ENCODE peak calls at places on chromosome 20, in nine cellular contexts. U is MM.1S; R is tibial artery; E is transverse colon; X is NT2/D1; O is naive thymus-derived CD4-positive, alpha-beta T cell; I is PC-9; H is body of pancreas; T is hepatocyte. N is an unnamed sample.

GRCh38 chr20:25009218-25010145 is 16.9 kb upstream of the APMAP start:
- DNase-seq in U (no peak), R (peak; percentile 56), E (peak; percentile 5), X (no peak), O (no peak), I (no peak), H (peak; percentile 61), T (no peak), N (no peak)

GRCh38 chr20:57795347-57795697 is 85.5 kb upstream of the PMEPA1 start:
- DNase-seq in U (no peak), R (no peak), E (no peak), X (no peak), O (no peak), I (peak; percentile 51), H (peak; percentile 28), T (no peak), N (no peak)

GRCh38 chr20:1897965-1898464 is 2.8 kb downstream of the SIRPA start:
- DNase-seq in U (peak; percentile 54), R (no peak), E (peak; percentile 47), X (no peak), O (no peak), I (no peak), H (no peak), T (no peak), N (no peak)

GRCh38 chr20:10225439-10226080 is 6.9 kb downstream of the SNAP25 start:
- DNase-seq in U (peak; percentile 53), R (no peak), E (no peak), X (no peak), O (no peak), I (no peak), H (no peak), T (peak; percentile 10), N (peak; percentile 25)

GRCh38 chr20:63441777-63442493 is 30.5 kb downstream of the KCNQ2 start:
- DNase-seq in U (no peak), R (no peak), E (peak; percentile 51), X (peak; percentile 49), O (peak; percentile 45), I (peak; percentile 79), H (peak; percentile 74), T (peak; percentile 64), N (peak; percentile 65)

GRCh38 chr20:63451821-63452220 is 20.6 kb downstream of the KCNQ2 start:
- DNase-seq in U (no peak), R (no peak), E (no peak), X (no peak), O (no peak), I (no peak), H (no peak), T (no peak), N (no peak)

GRCh38 chr20:37821691-37822655 is 81.0 kb upstream of the VSTM2L start:
- DNase-seq in U (no peak), R (no peak), E (no peak), X (no peak), O (no peak), I (no peak), H (no peak), T (peak; percentile 42), N (peak; percentile 51)

GRCh38 chr20:50363027-50363426 is 147.2 kb upstream of the PTPN1 start:
- DNase-seq in U (no peak), R (no peak), E (no peak), X (no peak), O (no peak), I (no peak), H (no peak), T (no peak), N (no peak)

GRCh38 chr20:38127011-38127621 is 38.0 kb downstream of the TGM2 start:
- DNase-seq in U (no peak), R (peak; percentile 79), E (no peak), X (no peak), O (no peak), I (peak; percentile 69), H (no peak), T (peak; percentile 54), N (no peak)

GRCh38 chr20:54197621-54198604 is 10.0 kb upstream of the PFDN4 start:
- DNase-seq in U (peak; percentile 28), R (no peak), E (no peak), X (no peak), O (no peak), I (peak; percentile 62), H (no peak), T (peak; percentile 52), N (peak; percentile 73)

GRCh38 chr20:49323622-49324238 is 45.9 kb upstream of the ZNFX1 start:
- DNase-seq in U (peak; percentile 88), R (no peak), E (no peak), X (no peak), O (peak; percentile 51), I (peak; percentile 58), H (no peak), T (peak; percentile 66), N (peak; percentile 73)
- H3K4me3 ChIP-seq in U (no peak overlapping the region), R (no peak overlapping the region), E (no peak overlapping the region), X (no peak overlapping the region), O (no peak overlapping the region), I (no peak overlapping the region), H (no peak overlapping the region), T (no peak overlapping the region), N (no peak overlapping the region)

GRCh38 chr20:4155953-4156352 is 140.6 kb upstream of the RNF24 start:
- DNase-seq in U (no peak), R (no peak), E (no peak), X (no peak), O (no peak), I (no peak), H (no peak), T (no peak), N (no peak)

GRCh38 chr20:4158466-4159050 is 143.2 kb upstream of the RNF24 start:
- DNase-seq in U (no peak), R (no peak), E (no peak), X (no peak), O (no peak), I (no peak), H (no peak), T (no peak), N (no peak)

GRCh38 chr20:4159765-4160490 is 144.6 kb upstream of the RNF24 start:
- DNase-seq in U (no peak), R (no peak), E (no peak), X (no peak), O (no peak), I (no peak), H (no peak), T (no peak), N (no peak)

GRCh38 chr20:4156411-4156810 is 141.1 kb upstream of the RNF24 start:
- DNase-seq in U (no peak), R (no peak), E (no peak), X (no peak), O (no peak), I (peak; percentile 65), H (no peak), T (no peak), N (no peak)

DNA sequence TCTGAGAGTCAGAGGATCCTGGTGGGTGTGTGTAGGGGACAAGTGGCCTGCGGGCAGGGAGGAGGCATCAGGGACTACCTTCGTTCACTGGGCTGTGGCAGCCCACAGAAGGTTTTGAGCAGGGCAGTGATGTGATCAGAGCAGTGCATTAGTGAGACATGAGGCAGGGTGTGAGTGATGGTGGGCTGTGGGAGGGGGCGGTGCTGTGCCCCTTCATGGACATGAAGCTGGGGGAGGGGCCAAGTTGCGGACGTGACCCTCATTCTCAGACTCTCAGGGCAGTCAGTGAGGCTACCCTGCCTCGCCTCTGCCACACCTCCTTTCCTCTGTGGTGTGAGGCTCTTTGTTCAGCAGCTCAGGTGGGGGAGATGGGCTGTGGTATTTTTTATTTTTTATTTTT is 142.2 kb upstream of the RNF24 start:
- DNase-seq in U (no peak), R (no peak), E (no peak), X (no peak), O (no peak), I (no peak), H (no peak), T (no peak), N (no peak)
- H3K4me1 ChIP-seq in U (peaks cover 24% of the 10 kb centered on the region), R (peaks cover 5% of the 10 kb centered on the region), E (peaks cover 32% of the 10 kb centered on the region), X (peaks cover 38% of the 10 kb centered on the region), O (peaks cover 5% of the 10 kb centered on the region), I (peaks cover 62% of the 10 kb centered on the region), H (peaks cover 26% of the 10 kb centered on the region), T (peaks cover 25% of the 10 kb centered on the region), N (peaks cover 37% of the 10 kb centered on the region)

GRCh38 chr20:32021091-32021490 is 10.9 kb downstream of the CCM2L start:
- DNase-seq in U (no peak), R (peak; percentile 13), E (no peak), X (no peak), O (no peak), I (no peak), H (no peak), T (no peak), N (no peak)

GRCh38 chr20:32018269-32019155 is 8.3 kb downstream of the CCM2L start:
- DNase-seq in U (peak; percentile 61), R (peak; percentile 51), E (peak; percentile 71), X (no peak), O (peak; percentile 46), I (peak; percentile 84), H (peak; percentile 89), T (peak; percentile 90), N (peak; percentile 49)

GRCh38 chr20:32019563-32020463 is 9.6 kb downstream of the CCM2L start:
- DNase-seq in U (no peak), R (peak; percentile 37), E (no peak), X (no peak), O (no peak), I (no peak), H (no peak), T (no peak), N (no peak)

GRCh38 chr20:32017711-32018251 is 7.5 kb downstream of the CCM2L start:
- DNase-seq in U (peak; percentile 85), R (no peak), E (peak; percentile 54), X (no peak), O (peak; percentile 58), I (peak; percentile 69), H (peak; percentile 87), T (peak; percentile 93), N (no peak)

DNA sequence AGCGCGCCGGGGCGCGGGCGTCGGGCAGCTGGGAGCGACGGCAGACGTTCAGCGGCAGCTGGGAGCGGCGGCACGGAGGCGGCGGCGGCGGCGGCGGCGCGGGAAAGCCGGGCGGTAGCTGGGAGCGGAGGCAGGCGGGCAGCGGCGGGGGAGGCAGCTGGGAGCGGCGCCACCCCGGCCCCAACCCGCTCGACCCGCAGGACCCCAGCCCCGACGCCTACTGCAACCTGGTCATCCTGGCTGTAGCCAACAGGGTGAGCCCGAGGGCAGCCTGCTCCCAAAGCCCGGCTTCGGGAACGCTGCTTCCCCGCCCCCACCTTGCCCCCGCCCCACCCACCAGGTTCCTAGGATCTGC is 8.9 kb downstream of the CCM2L start:
- DNase-seq in U (no peak), R (peak; percentile 38), E (no peak), X (no peak), O (no peak), I (peak; percentile 15), H (peak; percentile 38), T (peak; percentile 72), N (no peak)
- H3K4me3 ChIP-seq in U (no peak overlapping the region), R (peak overlapping the region; percentile 36), E (no peak overlapping the region), X (peak overlapping the region; percentile 51), O (no peak overlapping the region), I (no peak overlapping the region), H (no peak overlapping the region), T (peak overlapping the region; percentile 65), N (peak overlapping the region; percentile 49)

DNA sequence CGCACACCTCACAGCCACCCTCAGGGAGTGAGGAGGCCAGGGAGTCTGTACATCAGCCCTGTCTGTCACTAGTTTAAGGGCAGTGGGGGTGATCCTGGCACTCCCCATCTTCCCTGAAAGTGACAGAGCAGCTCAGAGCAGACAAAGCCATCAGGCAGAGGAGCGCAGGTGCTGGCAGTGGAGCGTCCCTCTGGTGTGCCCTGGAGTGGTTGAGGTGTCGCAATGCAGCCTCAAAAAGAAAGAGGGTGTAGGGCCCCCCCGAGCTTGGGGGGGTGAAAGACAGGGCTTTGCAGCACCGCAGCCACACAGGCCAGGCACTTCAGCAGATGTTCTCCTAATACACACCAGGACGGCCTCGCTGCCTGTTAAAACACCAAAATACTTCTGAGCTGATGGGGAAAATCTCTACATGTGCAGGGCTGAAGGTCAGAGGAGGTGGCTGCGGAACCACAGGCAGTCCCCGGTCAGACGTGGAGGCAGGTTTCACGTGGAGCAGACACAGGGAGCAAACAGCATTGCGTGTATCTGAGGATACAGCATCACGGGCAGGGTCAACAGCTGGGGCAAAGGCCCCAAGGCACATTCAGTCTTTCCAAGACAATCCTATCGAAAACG is 69.5 kb downstream of the PREX1 start:
- DNase-seq in U (no peak), R (no peak), E (peak; percentile 33), X (no peak), O (no peak), I (no peak), H (no peak), T (no peak), N (no peak)
- H3K4me1 ChIP-seq in U (peaks cover 13% of the 10 kb centered on the region), R (peaks cover 21% of the 10 kb centered on the region), E (peaks cover 13% of the 10 kb centered on the region), X (peaks cover 7% of the 10 kb centered on the region), O (peaks cover 44% of the 10 kb centered on the region), I (peaks cover 10% of the 10 kb centered on the region), H (no peaks in the 10 kb centered on the region), T (no peaks in the 10 kb centered on the region), N (peaks cover 10% of the 10 kb centered on the region)

N was measured in A673.